ENCODE peak calls at places on chromosome 14, in five cellular contexts. One of them, this sample, is unnamed.
A peak's percentile ranks its signal among the peaks of the same experiment; 100 is the strongest.

GRCh38 chr14:22200977-22201605 is 387.9 kb downstream of the DAD1 start:
- DNase-seq in K562: peak; percentile 3
- DNase-seq in GM12878: peak; percentile 3
- DNase-seq in A549: peak; percentile 71
- DNase-seq in IMR-90: peak; percentile 82
- DNase-seq in this sample: no peak

GRCh38 chr14:104353921-104354701 is 215.7 kb downstream of the KIF26A start:
- DNase-seq in GM12878: no peak
- DNase-seq in A549: no peak
- DNase-seq in K562: no peak
- DNase-seq in IMR-90: no peak
- DNase-seq in this sample: no peak

GRCh38 chr14:60217713-60218112 is 31.3 kb upstream of the PPM1A start:
- DNase-seq in GM12878: no peak
- DNase-seq in IMR-90: no peak
- DNase-seq in A549: no peak
- DNase-seq in K562: no peak
- DNase-seq in this sample: no peak

GRCh38 chr14:56205906-56206305 is 87.7 kb downstream of the PELI2 start:
- DNase-seq in K562: no peak
- DNase-seq in IMR-90: no peak
- DNase-seq in GM12878: no peak
- DNase-seq in A549: no peak
- DNase-seq in this sample: no peak

GRCh38 chr14:84482256-84483071 is 1047.5 kb upstream of the FLRT2 start:
- DNase-seq in IMR-90: peak; percentile 75
- DNase-seq in K562: no peak
- DNase-seq in GM12878: no peak
- DNase-seq in A549: no peak
- DNase-seq in this sample: no peak

GRCh38 chr14:92039073-92039719 is 663 bp downstream of the TRIP11 start:
- DNase-seq in K562: peak; percentile 41
- DNase-seq in IMR-90: peak; percentile 70
- DNase-seq in A549: peak; percentile 69
- DNase-seq in GM12878: no peak
- DNase-seq in this sample: peak; percentile 65

GRCh38 chr14:51219473-51220448 is 20.3 kb upstream of the TMX1 start:
- DNase-seq in A549: peak; percentile 50
- DNase-seq in IMR-90: peak; percentile 54
- DNase-seq in GM12878: no peak
- DNase-seq in K562: no peak
- DNase-seq in this sample: no peak

GRCh38 chr14:89681086-89682018 is 264.3 kb upstream of the FOXN3 start:
- DNase-seq in IMR-90: no peak
- DNase-seq in K562: no peak
- DNase-seq in A549: no peak
- DNase-seq in GM12878: peak; percentile 73
- DNase-seq in this sample: no peak

GRCh38 chr14:32606297-32606696 is 277.2 kb downstream of the AKAP6 start:
- DNase-seq in IMR-90: no peak
- DNase-seq in K562: no peak
- DNase-seq in A549: peak; percentile 18
- DNase-seq in GM12878: no peak
- DNase-seq in this sample: no peak

GRCh38 chr14:72063761-72064282 is 131.6 kb downstream of the RGS6 start:
- DNase-seq in IMR-90: no peak
- DNase-seq in K562: no peak
- DNase-seq in A549: no peak
- DNase-seq in GM12878: no peak
- DNase-seq in this sample: no peak

GRCh38 chr14:26984318-26985177 is 386.7 kb upstream of the NOVA1 start:
- DNase-seq in K562: peak; percentile 15
- DNase-seq in A549: peak; percentile 77
- DNase-seq in GM12878: no peak
- DNase-seq in IMR-90: peak; percentile 31
- DNase-seq in this sample: peak; percentile 11

GRCh38 chr14:80930836-80931389 is 10.6 kb downstream of the CEP128 start:
- DNase-seq in GM12878: peak; percentile 88
- DNase-seq in IMR-90: peak; percentile 96
- DNase-seq in K562: no peak
- DNase-seq in A549: peak; percentile 3
- DNase-seq in this sample: no peak

GRCh38 chr14:104359301-104359968 is 220.1 kb upstream of the C14orf180 start:
- DNase-seq in K562: no peak
- DNase-seq in GM12878: no peak
- DNase-seq in IMR-90: no peak
- DNase-seq in A549: no peak
- DNase-seq in this sample: peak; percentile 28

GRCh38 chr14:87175175-87175574 is 817.8 kb downstream of the GALC start:
- DNase-seq in IMR-90: no peak
- DNase-seq in A549: no peak
- DNase-seq in GM12878: no peak
- DNase-seq in K562: no peak
- DNase-seq in this sample: no peak

DNA sequence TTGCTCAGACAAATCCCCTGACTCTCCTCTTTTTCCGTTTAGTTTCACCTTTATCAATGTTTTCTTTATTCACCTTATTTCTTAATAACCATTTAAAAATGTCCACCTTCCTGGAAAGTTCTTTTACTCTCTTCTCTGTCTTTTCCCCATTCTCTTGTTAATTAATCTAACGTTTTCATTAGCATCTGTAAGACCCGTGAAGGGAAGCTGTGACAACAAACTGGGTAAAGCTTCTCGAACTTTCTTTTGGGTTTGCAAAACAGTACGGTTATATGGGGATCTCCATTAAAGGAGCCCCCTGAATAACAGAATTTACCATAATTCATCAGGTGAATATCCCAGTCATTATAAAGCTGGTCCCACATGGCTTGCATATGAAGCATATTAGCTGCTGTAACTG is 42.5 kb downstream of the TMEM30B start:
- DNase-seq in K562: no peak
- DNase-seq in IMR-90: no peak
- DNase-seq in GM12878: no peak
- DNase-seq in A549: no peak
- DNase-seq in this sample: no peak
- TF ChIP-seq RCOR1 in K562: no peak
- TF ChIP-seq RCOR1 in IMR-90: no peak
- TF ChIP-seq RCOR1 in GM12878: no peak
- TF ChIP-seq RCOR1 in A549: no peak
- TF ChIP-seq RCOR1 in this sample: no peak

GRCh38 chr14:75993567-75994041 is 8.0 kb downstream of the IFT43 start:
- DNase-seq in GM12878: peak; percentile 47
- DNase-seq in K562: no peak
- DNase-seq in A549: no peak
- DNase-seq in IMR-90: no peak
- DNase-seq in this sample: no peak
- H3K27ac ChIP-seq in GM12878: no peak overlapping the region
- H3K27ac ChIP-seq in K562: no peak overlapping the region
- H3K27ac ChIP-seq in A549: no peak overlapping the region
- H3K27ac ChIP-seq in IMR-90: no peak overlapping the region
- H3K27ac ChIP-seq in this sample: no peak overlapping the region

GRCh38 chr14:94030571-94030970 is 4.4 kb downstream of the OTUB2 start:
- DNase-seq in GM12878: no peak
- DNase-seq in A549: no peak
- DNase-seq in K562: no peak
- DNase-seq in IMR-90: no peak
- DNase-seq in this sample: no peak
- TF ChIP-seq RCOR1 in GM12878: no peak
- TF ChIP-seq RCOR1 in A549: no peak
- TF ChIP-seq RCOR1 in K562: no peak
- TF ChIP-seq RCOR1 in IMR-90: no peak
- TF ChIP-seq RCOR1 in this sample: no peak

DNA sequence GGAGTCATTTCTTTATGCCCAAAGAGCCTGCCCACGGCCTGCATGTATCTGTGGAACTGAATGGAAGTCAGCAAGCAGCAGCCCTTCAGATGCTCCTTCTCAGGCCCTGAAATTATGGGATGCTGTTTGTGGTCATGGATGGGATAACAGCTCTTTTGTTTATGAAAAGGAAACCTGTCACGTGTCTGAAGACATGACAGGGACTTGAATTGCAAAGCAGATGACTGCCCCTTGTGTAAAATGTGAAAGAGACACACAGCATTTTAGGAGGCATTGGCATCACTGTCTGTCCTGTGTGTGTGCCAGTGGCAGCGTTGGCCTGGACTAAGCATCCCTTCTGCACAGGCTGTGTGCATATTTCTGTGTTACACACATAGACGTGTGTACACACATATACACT is 192.1 kb downstream of the VRK1 start:
- DNase-seq in A549: no peak
- DNase-seq in GM12878: no peak
- DNase-seq in K562: no peak
- DNase-seq in IMR-90: no peak
- DNase-seq in this sample: no peak
- H3K27ac ChIP-seq in A549: no peak overlapping the region
- H3K27ac ChIP-seq in GM12878: no peak overlapping the region
- H3K27ac ChIP-seq in K562: no peak overlapping the region
- H3K27ac ChIP-seq in IMR-90: no peak overlapping the region
- H3K27ac ChIP-seq in this sample: no peak overlapping the region

GRCh38 chr14:102554835-102555819 is 37.3 kb upstream of the RCOR1 start:
- DNase-seq in A549: no peak
- DNase-seq in GM12878: no peak
- DNase-seq in IMR-90: no peak
- DNase-seq in K562: peak; percentile 20
- DNase-seq in this sample: peak; percentile 29
- TF ChIP-seq RCOR1 in A549: no peak
- TF ChIP-seq RCOR1 in GM12878: no peak
- TF ChIP-seq RCOR1 in IMR-90: no peak
- TF ChIP-seq RCOR1 in K562: no peak
- TF ChIP-seq RCOR1 in this sample: no peak

GRCh38 chr14:55028066-55028465 is 1.0 kb downstream of the SOCS4 start:
- DNase-seq in GM12878: no peak
- DNase-seq in K562: no peak
- DNase-seq in A549: no peak
- DNase-seq in IMR-90: peak; percentile 11
- DNase-seq in this sample: peak; percentile 11
- H3K27ac ChIP-seq in GM12878: peak overlapping the region; percentile 91
- H3K27ac ChIP-seq in K562: peak overlapping the region; percentile 86
- H3K27ac ChIP-seq in A549: peak overlapping the region; percentile 83
- H3K27ac ChIP-seq in IMR-90: no peak overlapping the region
- H3K27ac ChIP-seq in this sample: peak overlapping the region; percentile 79

DNA sequence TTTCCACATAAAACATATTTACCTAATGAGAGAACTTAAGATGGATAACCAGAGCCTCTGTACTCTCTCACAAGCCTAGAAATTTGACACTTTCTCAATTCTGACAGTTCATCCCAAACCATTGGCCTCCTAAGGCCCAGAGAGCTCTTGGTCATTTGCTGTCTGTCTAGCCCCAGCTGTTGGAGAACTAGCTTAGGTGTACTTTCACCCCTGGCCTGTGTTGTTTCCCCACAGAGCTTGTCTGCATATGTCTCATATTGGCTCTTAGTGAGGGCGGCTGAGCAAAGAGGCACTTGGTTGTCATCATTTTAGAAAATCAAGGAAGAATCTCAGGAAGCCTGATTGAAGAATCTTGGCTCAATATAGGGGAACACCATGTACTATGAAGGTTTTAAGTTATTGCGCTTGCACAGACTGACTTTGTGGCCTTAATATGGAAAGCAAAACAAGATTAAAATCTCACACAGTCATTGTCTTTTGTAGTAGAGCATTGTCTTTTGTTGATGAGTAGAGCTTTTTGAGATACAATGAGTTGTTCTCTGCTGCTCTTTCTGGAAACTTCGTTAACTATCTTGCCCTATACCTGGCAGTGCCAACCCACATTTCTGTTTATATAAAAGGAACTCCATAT is 324.6 kb downstream of the RAD51B start:
- DNase-seq in K562: no peak
- DNase-seq in IMR-90: peak; percentile 11
- DNase-seq in A549: peak; percentile 46
- DNase-seq in GM12878: no peak
- DNase-seq in this sample: no peak
- TF ChIP-seq RCOR1 in K562: no peak
- TF ChIP-seq RCOR1 in IMR-90: no peak
- TF ChIP-seq RCOR1 in A549: no peak
- TF ChIP-seq RCOR1 in GM12878: no peak
- TF ChIP-seq RCOR1 in this sample: no peak

DNA sequence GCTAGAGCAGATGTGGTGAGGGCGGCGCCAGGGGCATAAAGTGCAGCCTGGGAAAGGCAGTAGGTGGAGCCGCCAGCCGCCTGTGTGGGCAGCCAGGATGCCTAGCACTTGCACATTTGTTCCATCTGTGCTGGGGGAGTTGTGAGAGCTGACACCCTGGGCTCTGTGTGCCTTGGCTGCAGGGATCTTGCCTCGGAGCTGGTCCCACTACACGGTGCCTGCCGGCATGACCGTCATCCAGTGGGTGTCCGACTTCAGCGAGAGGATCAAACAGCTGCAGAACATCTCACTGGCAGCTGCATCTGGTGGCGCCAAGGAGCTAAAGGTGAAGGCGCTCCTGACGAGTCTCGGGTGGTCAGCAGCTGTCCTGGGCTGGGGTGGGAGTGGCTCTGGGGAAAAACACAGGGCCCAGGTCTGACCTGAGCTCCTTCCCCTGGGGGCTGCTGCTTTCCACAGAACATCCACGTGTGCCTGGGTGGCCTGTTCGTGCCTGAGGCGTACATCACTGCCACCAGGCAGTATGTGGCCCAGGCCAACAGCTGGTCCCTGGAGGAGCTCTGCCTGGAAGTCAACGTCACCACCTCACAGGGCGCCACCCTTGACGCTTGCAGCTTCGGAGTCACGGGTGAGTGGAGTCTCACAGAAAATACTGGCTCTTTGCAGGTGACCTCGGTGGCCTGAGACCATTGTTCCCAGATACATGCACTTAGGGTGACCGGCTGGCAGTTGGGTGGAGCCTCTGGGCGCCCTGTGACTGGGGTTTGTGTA is 37.4 kb downstream of the HSP90AA1 start:
- DNase-seq in GM12878: no peak
- DNase-seq in A549: no peak
- DNase-seq in IMR-90: no peak
- DNase-seq in K562: no peak
- DNase-seq in this sample: no peak
- H3K27ac ChIP-seq in GM12878: no peak overlapping the region
- H3K27ac ChIP-seq in A549: no peak overlapping the region
- H3K27ac ChIP-seq in IMR-90: no peak overlapping the region
- H3K27ac ChIP-seq in K562: no peak overlapping the region
- H3K27ac ChIP-seq in this sample: no peak overlapping the region

This sample was measured in SK-N-SH.